ENCODE peak calls at places on chromosomes 7 and 10, in eight cellular contexts. I, O, T, F, V, Q, A and Y are unnamed samples.

GRCh38 chr10:122706467-122706866 is 6.8 kb upstream of the C10orf120 start:
- DNase-seq in F (no peak), I (no peak), Q (no peak), O (no peak), A (no peak), T (no peak), V (no peak), Y (no peak)

GRCh38 chr7:3200504-3200903 is 100.5 kb upstream of the SDK1 start:
- DNase-seq in O (no peak), T (no peak), A (peak), V (no peak), I (peak), F (no peak), Q (peak), Y (no peak)

GRCh38 chr7:51350195-51350896 is 33.7 kb upstream of the COBL start:
- DNase-seq in Q (no peak), A (peak), I (peak), F (no peak), V (peak), T (no peak), O (no peak), Y (no peak)

GRCh38 chr7:100781255-100781654 is 46.1 kb downstream of the EPHB4 start:
- DNase-seq in O (no peak), T (no peak), Q (no peak), I (no peak), F (no peak), V (no peak), A (no peak), Y (no peak)

GRCh38 chr10:25245171-25245570 is 70.4 kb downstream of the GPR158 start:
- DNase-seq in I (no peak), Q (no peak), F (no peak), V (no peak), T (no peak), O (no peak), A (no peak), Y (no peak)

GRCh38 chr10:8794860-8795259 is 740.4 kb downstream of the GATA3 start:
- DNase-seq in T (no peak), A (no peak), F (no peak), O (no peak), I (no peak), Q (no peak), V (no peak), Y (no peak)

GRCh38 chr7:50781371-50781770 is 1.3 kb downstream of the GRB10 start:
- DNase-seq in F (no peak), A (no peak), O (peak), Q (no peak), T (no peak), I (no peak), V (no peak), Y (no peak)

GRCh38 chr10:15254808-15255655 is 86.5 kb upstream of the NMT2 start:
- DNase-seq in T (no peak), V (no peak), O (peak), F (no peak), I (no peak), A (no peak), Q (no peak), Y (no peak)

GRCh38 chr7:17070117-17070750 is 188.5 kb upstream of the AGR3 start:
- DNase-seq in Q (no peak), V (no peak), I (no peak), O (no peak), T (no peak), A (no peak), F (no peak), Y (no peak)

GRCh38 chr7:120170849-120171248 is 102.1 kb upstream of the KCND2 start:
- DNase-seq in F (no peak), O (no peak), Q (peak), A (peak), T (no peak), V (no peak), I (peak), Y (no peak)

GRCh38 chr10:70528726-70529362 is 50.3 kb downstream of the PALD1 start:
- DNase-seq in F (no peak), Q (peak), O (no peak), I (peak), T (no peak), A (peak), V (no peak), Y (no peak)

GRCh38 chr10:80454526-80455460 is 683 bp downstream of the TSPAN14 start:
- DNase-seq in V (peak), Q (no peak), F (no peak), T (peak), A (peak), I (no peak), O (no peak), Y (peak)

GRCh38 chr10:85447690-85448089 is 918.9 kb downstream of the GRID1 start:
- DNase-seq in A (no peak), F (no peak), O (no peak), V (no peak), I (no peak), Q (no peak), T (no peak), Y (no peak)
- TF ChIP-seq CTCF in A (no peak), F (no peak), O (no peak), V (no peak), I (no peak), Q (no peak), T (no peak), Y (no peak)

GRCh38 chr10:78035025-78035424 is 1.4 kb downstream of the RPS24 start:
- DNase-seq in Q (peak), F (no peak), T (no peak), V (no peak), I (no peak), A (no peak), O (no peak), Y (no peak)

GRCh38 chr10:78033623-78034470 is at the start of gene RPS24:
- DNase-seq in V (peak), F (peak), I (peak), Q (peak), A (peak), T (peak), O (peak), Y (peak)

GRCh38 chr10:78028438-78029293 is 649 bp downstream of the POLR3A start:
- DNase-seq in I (peak), Q (peak), T (no peak), V (no peak), O (no peak), F (no peak), A (peak), Y (peak)

GRCh38 chr10:78025685-78026364 is 3.5 kb downstream of the POLR3A start:
- DNase-seq in F (no peak), I (peak), Q (peak), A (peak), V (no peak), O (no peak), T (no peak), Y (no peak)

GRCh38 chr10:78029294-78030226 is at the start of gene POLR3A:
- DNase-seq in O (peak), T (peak), A (peak), V (peak), F (peak), Q (peak), I (peak), Y (peak)
- TF ChIP-seq CTCF in O (peak), T (peak), A (peak), V (peak), F (peak), Q (peak), I (peak), Y (peak)

DNA sequence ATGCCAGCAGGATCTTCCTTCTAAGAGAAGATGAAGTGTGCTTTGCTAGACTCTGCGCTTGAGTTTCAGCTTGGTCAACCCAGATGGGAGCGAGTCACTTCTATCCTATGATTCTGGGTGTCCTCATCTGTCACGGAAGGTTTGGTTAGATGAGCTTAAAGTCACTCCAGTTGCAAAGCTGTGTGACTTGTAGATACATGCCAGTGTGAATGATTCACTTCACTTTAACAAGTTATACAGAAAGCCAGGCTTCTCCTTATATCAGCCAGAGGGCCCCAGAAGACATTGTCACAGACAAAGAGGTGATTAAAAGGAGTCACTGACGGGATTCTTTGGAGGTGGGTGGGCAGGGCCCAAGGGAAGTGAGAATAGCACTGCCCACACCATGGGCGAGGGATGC is 122.6 kb upstream of the PFKP start:
- DNase-seq in O (no peak), A (no peak), V (no peak), I (no peak), T (no peak), Q (no peak), F (no peak), Y (no peak)
- TF ChIP-seq CTCF in O (no peak), A (no peak), V (no peak), I (no peak), T (no peak), Q (no peak), F (no peak), Y (no peak)

DNA sequence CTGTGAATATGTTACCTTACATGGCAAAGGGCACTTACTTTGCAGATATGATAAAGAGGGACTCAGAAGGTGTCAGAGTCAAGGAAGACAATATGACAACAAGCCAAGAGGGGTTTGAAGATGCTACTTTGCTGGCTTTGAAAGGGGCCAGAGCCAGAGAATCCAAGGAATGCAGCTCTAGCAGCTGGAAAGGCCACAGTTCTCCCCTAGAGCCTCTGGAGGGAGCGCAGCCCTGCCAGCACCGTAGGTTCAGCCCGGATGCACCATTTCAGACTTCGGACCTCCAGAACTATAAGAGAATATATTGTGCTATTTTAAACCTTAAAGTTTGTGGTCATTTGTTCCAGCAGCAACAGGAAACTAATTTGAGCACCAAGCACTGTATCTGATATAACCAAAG is 32.9 kb upstream of the WDR11 start:
- DNase-seq in T (no peak), I (no peak), A (no peak), O (no peak), F (no peak), V (no peak), Q (no peak), Y (no peak)
- TF ChIP-seq CTCF in T (no peak), I (no peak), A (no peak), O (no peak), F (no peak), V (no peak), Q (no peak), Y (no peak)

GRCh38 chr7:23011222-23011924 is 2.6 kb downstream of the HYCC1 start:
- DNase-seq in O (no peak), Q (no peak), I (no peak), F (no peak), T (no peak), A (no peak), V (no peak), Y (no peak)
- TF ChIP-seq CTCF in O (no peak), Q (no peak), I (no peak), F (no peak), T (no peak), A (no peak), V (no peak), Y (no peak)

GRCh38 chr7:83648464-83649241 is at the start of gene SEMA3E:
- DNase-seq in Q (peak), I (peak), O (peak), F (no peak), T (no peak), V (peak), A (peak), Y (peak)
- TF ChIP-seq CTCF in Q (no peak), I (peak), O (no peak), F (no peak), T (no peak), V (no peak), A (no peak), Y (no peak)